ENCODE peak calls at places on chromosome 17, in eight cellular contexts. O is fibroblast of the aortic adventitia, R is A549, Z is lower leg skin, S is spleen, Q is GM23338, H is MM.1S, V is tibial artery. W is an unnamed sample.

GRCh38 chr17:82978765-82979349 is 100.6 kb upstream of the METRNL start:
- DNase-seq in O (no peak), R (no peak), Z (no peak), S (no peak), Q (no peak), H (no peak), V (no peak), W (no peak)

GRCh38 chr17:75516619-75517276 is 420 bp downstream of the TSEN54 start:
- DNase-seq in O (peak; percentile 25), R (peak; percentile 52), Z (no peak), S (peak; percentile 91), Q (peak; percentile 46), H (peak; percentile 23), V (no peak), W (no peak)

GRCh38 chr17:72353502-72353901 is 232.7 kb downstream of the SOX9 start:
- DNase-seq in O (no peak), R (no peak), Z (no peak), S (no peak), Q (no peak), H (no peak), V (no peak), W (no peak)

GRCh38 chr17:4407851-4408250 is 25.9 kb upstream of the SPNS3 start:
- DNase-seq in O (no peak), R (no peak), Z (peak; percentile 62), S (no peak), Q (no peak), H (no peak), V (no peak), W (no peak)

GRCh38 chr17:57419940-57420522 is 163.7 kb downstream of the MSI2 start:
- DNase-seq in O (no peak), R (no peak), Z (no peak), S (no peak), Q (peak; percentile 43), H (no peak), V (no peak), W (no peak)

GRCh38 chr17:9104370-9105041 is 83.2 kb downstream of the NTN1 start:
- DNase-seq in O (no peak), R (no peak), Z (no peak), S (no peak), Q (no peak), H (no peak), V (peak; percentile 88), W (no peak)

GRCh38 chr17:64174686-64175456 is 44.9 kb upstream of the ERN1 start:
- DNase-seq in O (peak; percentile 59), R (no peak), Z (peak; percentile 64), S (no peak), Q (no peak), H (no peak), V (peak; percentile 72), W (peak; percentile 80)

GRCh38 chr17:74408830-74409229 is 23.1 kb upstream of the GPRC5C start:
- DNase-seq in O (no peak), R (no peak), Z (no peak), S (no peak), Q (no peak), H (no peak), V (no peak), W (no peak)

GRCh38 chr17:42527932-42528331 is 8.1 kb upstream of the NAGLU start:
- DNase-seq in O (no peak), R (no peak), Z (no peak), S (no peak), Q (no peak), H (no peak), V (no peak), W (no peak)

GRCh38 chr17:9907883-9908648 is 3.0 kb upstream of the RCVRN start:
- DNase-seq in O (no peak), R (no peak), Z (no peak), S (peak; percentile 43), Q (no peak), H (no peak), V (no peak), W (no peak)

GRCh38 chr17:45147102-45147580 is 1.1 kb upstream of the HEXIM1 start:
- DNase-seq in O (peak; percentile 75), R (peak; percentile 66), Z (no peak), S (peak; percentile 90), Q (peak; percentile 87), H (no peak), V (peak; percentile 89), W (no peak)

GRCh38 chr17:14622622-14623101 is 321.8 kb downstream of the HS3ST3B1 start:
- DNase-seq in O (no peak), R (no peak), Z (peak; percentile 34), S (no peak), Q (no peak), H (no peak), V (no peak), W (peak; percentile 32)

GRCh38 chr17:71601894-71602504 is 518.8 kb upstream of the SOX9 start:
- DNase-seq in O (no peak), R (no peak), Z (no peak), S (no peak), Q (no peak), H (no peak), V (no peak), W (no peak)

DNA sequence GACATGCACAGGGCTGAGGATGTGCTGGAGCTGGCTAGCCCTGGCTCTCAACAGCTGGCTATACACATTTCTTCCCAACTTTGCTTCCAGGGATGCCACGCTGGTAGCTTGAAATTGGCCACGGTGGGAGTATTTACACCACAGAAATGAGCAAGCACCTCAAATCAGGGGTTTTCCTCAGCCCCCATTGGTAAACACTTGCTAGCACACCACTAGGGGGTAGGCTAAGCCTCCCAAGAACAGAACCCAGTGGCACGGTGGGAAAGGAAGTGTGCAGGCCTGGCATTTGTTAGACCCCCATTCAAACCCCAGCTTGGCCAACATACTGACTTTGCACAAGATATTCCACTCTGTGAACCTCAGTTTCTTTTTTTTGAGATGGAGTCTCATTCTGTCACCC is 12.9 kb downstream of the DRC3 start:
- DNase-seq in O (no peak), R (no peak), Z (no peak), S (no peak), Q (peak; percentile 52), H (no peak), V (no peak), W (no peak)
- TF ChIP-seq CTCF in O (peak; percentile 16), R (peak; percentile 28), Z (no peak), S (no peak), Q (peak; percentile 71), H (peak; percentile 14), V (no peak), W (peak; percentile 43)

GRCh38 chr17:61498595-61498994 is 46.4 kb downstream of the TBX4 start:
- DNase-seq in O (no peak), R (no peak), Z (no peak), S (no peak), Q (no peak), H (no peak), V (no peak), W (no peak)

GRCh38 chr17:61496957-61497653 is 44.9 kb downstream of the TBX4 start:
- DNase-seq in O (no peak), R (no peak), Z (no peak), S (no peak), Q (no peak), H (no peak), V (no peak), W (no peak)

GRCh38 chr17:61496174-61496956 is 44.1 kb downstream of the TBX4 start:
- DNase-seq in O (no peak), R (no peak), Z (no peak), S (no peak), Q (no peak), H (no peak), V (no peak), W (no peak)

GRCh38 chr17:61499632-61500031 is 47.4 kb downstream of the TBX4 start:
- DNase-seq in O (no peak), R (no peak), Z (no peak), S (no peak), Q (no peak), H (no peak), V (no peak), W (no peak)

DNA sequence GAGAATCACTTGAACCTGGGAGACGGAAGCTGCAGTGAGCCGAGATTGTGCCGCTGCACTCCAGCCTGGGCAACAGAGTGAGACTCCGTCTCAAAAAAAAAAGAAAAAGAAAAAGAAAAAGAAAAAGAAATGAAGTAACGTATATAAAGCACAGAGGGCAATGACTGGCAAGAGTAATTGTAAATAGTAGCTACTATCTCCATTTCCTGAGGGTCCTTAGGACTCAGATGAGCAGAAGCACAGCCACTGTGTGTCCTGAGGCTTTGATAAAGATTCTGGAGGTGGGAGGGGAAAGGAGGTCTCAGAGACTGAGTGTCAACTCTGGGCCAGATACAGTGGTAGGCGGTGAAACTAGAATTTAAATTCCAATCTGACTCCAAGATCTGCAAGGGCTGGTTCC is 45.8 kb downstream of the TBX4 start:
- DNase-seq in O (no peak), R (no peak), Z (no peak), S (no peak), Q (no peak), H (no peak), V (no peak), W (no peak)
- H3K4me3 ChIP-seq in O (no peak overlapping the region), R (no peak overlapping the region), Z (no peak overlapping the region), S (no peak overlapping the region), Q (no peak overlapping the region), H (no peak overlapping the region), V (no peak overlapping the region), W (no peak overlapping the region)

GRCh38 chr17:43754947-43755346 is 3.6 kb downstream of the SOST start:
- DNase-seq in O (no peak), R (no peak), Z (no peak), S (no peak), Q (no peak), H (no peak), V (no peak), W (no peak)

GRCh38 chr17:43756176-43756575 is 2.4 kb downstream of the SOST start:
- DNase-seq in O (no peak), R (no peak), Z (no peak), S (no peak), Q (no peak), H (no peak), V (no peak), W (no peak)

GRCh38 chr17:43757171-43757660 is 1.4 kb downstream of the SOST start:
- DNase-seq in O (no peak), R (no peak), Z (no peak), S (no peak), Q (no peak), H (no peak), V (no peak), W (no peak)

GRCh38 chr17:43753488-43754129 is 5.0 kb downstream of the SOST start:
- DNase-seq in O (no peak), R (no peak), Z (no peak), S (no peak), Q (no peak), H (no peak), V (no peak), W (no peak)

GRCh38 chr17:43755389-43755875 is 3.2 kb downstream of the SOST start:
- DNase-seq in O (peak; percentile 23), R (no peak), Z (no peak), S (peak; percentile 85), Q (peak; percentile 87), H (no peak), V (no peak), W (no peak)
- TF ChIP-seq CTCF in O (no peak), R (no peak), Z (no peak), S (peak; percentile 17), Q (no peak), H (no peak), V (peak; percentile 13), W (no peak)

DNA sequence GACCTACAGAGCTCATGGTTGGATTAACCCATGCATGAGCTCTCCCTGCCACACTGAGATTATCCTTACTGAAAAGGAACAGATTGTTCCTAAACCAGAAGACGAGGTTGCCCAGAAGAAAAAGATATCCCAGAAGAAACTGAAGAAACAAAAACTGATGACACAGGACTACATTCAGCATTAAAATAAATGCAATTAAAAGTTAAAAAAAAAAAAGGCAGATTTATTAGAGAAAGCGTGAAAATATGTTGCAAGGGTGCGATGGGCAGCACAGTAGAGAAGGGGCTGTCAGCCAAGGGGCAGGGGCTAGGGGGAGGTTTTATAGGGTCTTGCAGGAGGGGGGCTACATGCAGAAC is 40.2 kb upstream of the BPTF start:
- DNase-seq in O (no peak), R (no peak), Z (no peak), S (no peak), Q (no peak), H (no peak), V (no peak), W (no peak)
- H3K4me3 ChIP-seq in O (no peak overlapping the region), R (no peak overlapping the region), Z (no peak overlapping the region), S (no peak overlapping the region), Q (no peak overlapping the region), H (no peak overlapping the region), V (no peak overlapping the region), W (no peak overlapping the region)